ENCODE peak calls at places on chromosomes 16 and 17, in eight cellular contexts. One of them, this sample, is unnamed.
A peak's percentile ranks its signal among the peaks of the same experiment; 100 is the strongest.

GRCh38 chr16:81723098-81723723 is 55.9 kb upstream of the PLCG2 start:
- DNase-seq in body of pancreas: peak; percentile 70
- DNase-seq in uterus: peak; percentile 50
- DNase-seq in HCT116: peak; percentile 92
- DNase-seq in A549: peak; percentile 89
- DNase-seq in stomach: no peak
- DNase-seq in H54: peak; percentile 77
- DNase-seq in ovary: no peak
- DNase-seq in this sample: peak; percentile 75

GRCh38 chr17:12047977-12048376 is 27.3 kb downstream of the MAP2K4 start:
- DNase-seq in body of pancreas: no peak
- DNase-seq in stomach: no peak
- DNase-seq in uterus: no peak
- DNase-seq in H54: no peak
- DNase-seq in A549: no peak
- DNase-seq in HCT116: no peak
- DNase-seq in ovary: no peak
- DNase-seq in this sample: peak; percentile 47

GRCh38 chr17:42441717-42442565 is 16.7 kb upstream of the ATP6V0A1 start:
- DNase-seq in ovary: no peak
- DNase-seq in H54: no peak
- DNase-seq in A549: no peak
- DNase-seq in uterus: no peak
- DNase-seq in HCT116: no peak
- DNase-seq in body of pancreas: no peak
- DNase-seq in stomach: no peak
- DNase-seq in this sample: no peak

GRCh38 chr17:67431210-67432015 is 54.3 kb downstream of the PITPNC1 start:
- DNase-seq in uterus: no peak
- DNase-seq in HCT116: peak; percentile 76
- DNase-seq in H54: peak; percentile 74
- DNase-seq in stomach: no peak
- DNase-seq in ovary: no peak
- DNase-seq in A549: peak; percentile 45
- DNase-seq in body of pancreas: no peak
- DNase-seq in this sample: peak; percentile 19

GRCh38 chr17:6531575-6531974 is 24.8 kb downstream of the PITPNM3 start:
- DNase-seq in A549: no peak
- DNase-seq in ovary: no peak
- DNase-seq in body of pancreas: no peak
- DNase-seq in uterus: no peak
- DNase-seq in H54: no peak
- DNase-seq in stomach: no peak
- DNase-seq in HCT116: no peak
- DNase-seq in this sample: no peak

GRCh38 chr17:38565853-38566665 is 39.7 kb downstream of the SRCIN1 start:
- DNase-seq in H54: no peak
- DNase-seq in HCT116: no peak
- DNase-seq in ovary: no peak
- DNase-seq in stomach: no peak
- DNase-seq in body of pancreas: no peak
- DNase-seq in uterus: no peak
- DNase-seq in A549: no peak
- DNase-seq in this sample: no peak

GRCh38 chr17:12744298-12744697 is 45.0 kb upstream of the ARHGAP44 start:
- DNase-seq in body of pancreas: no peak
- DNase-seq in HCT116: no peak
- DNase-seq in A549: no peak
- DNase-seq in stomach: no peak
- DNase-seq in ovary: no peak
- DNase-seq in H54: no peak
- DNase-seq in uterus: no peak
- DNase-seq in this sample: no peak

GRCh38 chr16:11208916-11209665 is 46.9 kb downstream of the SOCS1 start:
- DNase-seq in ovary: no peak
- DNase-seq in HCT116: no peak
- DNase-seq in stomach: no peak
- DNase-seq in H54: no peak
- DNase-seq in body of pancreas: peak; percentile 20
- DNase-seq in uterus: no peak
- DNase-seq in A549: no peak
- DNase-seq in this sample: no peak

GRCh38 chr17:17696075-17696474 is 14.8 kb downstream of the RAI1 start:
- DNase-seq in body of pancreas: no peak
- DNase-seq in HCT116: no peak
- DNase-seq in uterus: no peak
- DNase-seq in A549: no peak
- DNase-seq in ovary: no peak
- DNase-seq in H54: no peak
- DNase-seq in stomach: no peak
- DNase-seq in this sample: no peak

GRCh38 chr17:50072925-50073324 is 17.0 kb downstream of the ITGA3 start:
- DNase-seq in uterus: no peak
- DNase-seq in A549: no peak
- DNase-seq in HCT116: no peak
- DNase-seq in ovary: no peak
- DNase-seq in H54: no peak
- DNase-seq in body of pancreas: no peak
- DNase-seq in stomach: no peak
- DNase-seq in this sample: no peak

GRCh38 chr16:30010817-30011504 is at the start of gene DOC2A:
- DNase-seq in uterus: no peak
- DNase-seq in A549: no peak
- DNase-seq in HCT116: no peak
- DNase-seq in stomach: no peak
- DNase-seq in H54: no peak
- DNase-seq in body of pancreas: no peak
- DNase-seq in ovary: peak; percentile 57
- DNase-seq in this sample: no peak

GRCh38 chr16:88570691-88571092 is 489 bp downstream of the ZC3H18 start:
- DNase-seq in A549: no peak
- DNase-seq in stomach: no peak
- DNase-seq in HCT116: no peak
- DNase-seq in uterus: no peak
- DNase-seq in body of pancreas: no peak
- DNase-seq in ovary: no peak
- DNase-seq in H54: peak; percentile 52
- DNase-seq in this sample: peak; percentile 64

GRCh38 chr17:57803026-57803425 is 46.8 kb downstream of the MRPS23 start:
- DNase-seq in A549: no peak
- DNase-seq in uterus: no peak
- DNase-seq in ovary: no peak
- DNase-seq in HCT116: no peak
- DNase-seq in stomach: no peak
- DNase-seq in H54: no peak
- DNase-seq in body of pancreas: no peak
- DNase-seq in this sample: no peak

GRCh38 chr17:28252436-28252835 is 66.6 kb upstream of the TMEM97 start:
- DNase-seq in uterus: no peak
- DNase-seq in HCT116: no peak
- DNase-seq in body of pancreas: no peak
- DNase-seq in H54: peak; percentile 44
- DNase-seq in stomach: no peak
- DNase-seq in A549: no peak
- DNase-seq in ovary: no peak
- DNase-seq in this sample: no peak

GRCh38 chr16:14354561-14355351 is 275.3 kb downstream of the PARN start:
- DNase-seq in stomach: no peak
- DNase-seq in A549: no peak
- DNase-seq in HCT116: no peak
- DNase-seq in H54: no peak
- DNase-seq in ovary: no peak
- DNase-seq in body of pancreas: peak; percentile 24
- DNase-seq in uterus: no peak
- DNase-seq in this sample: no peak

GRCh38 chr17:6843241-6843890 is 11.8 kb upstream of the TEKT1 start:
- DNase-seq in body of pancreas: no peak
- DNase-seq in stomach: no peak
- DNase-seq in ovary: no peak
- DNase-seq in uterus: no peak
- DNase-seq in A549: no peak
- DNase-seq in H54: no peak
- DNase-seq in HCT116: peak; percentile 48
- DNase-seq in this sample: peak; percentile 51

GRCh38 chr17:72763981-72764380 is 328.5 kb downstream of the SLC39A11 start:
- DNase-seq in body of pancreas: no peak
- DNase-seq in stomach: no peak
- DNase-seq in ovary: no peak
- DNase-seq in H54: no peak
- DNase-seq in A549: no peak
- DNase-seq in uterus: no peak
- DNase-seq in HCT116: no peak
- DNase-seq in this sample: no peak

GRCh38 chr16:2499890-2500633 is 13.7 kb upstream of the ATP6V0C start:
- DNase-seq in body of pancreas: no peak
- DNase-seq in stomach: no peak
- DNase-seq in uterus: no peak
- DNase-seq in A549: no peak
- DNase-seq in H54: no peak
- DNase-seq in ovary: no peak
- DNase-seq in HCT116: no peak
- DNase-seq in this sample: no peak

GRCh38 chr16:88116121-88116900 is 165.1 kb downstream of the BANP start:
- DNase-seq in stomach: no peak
- DNase-seq in body of pancreas: no peak
- DNase-seq in A549: no peak
- DNase-seq in uterus: no peak
- DNase-seq in ovary: no peak
- DNase-seq in HCT116: no peak
- DNase-seq in H54: no peak
- DNase-seq in this sample: no peak

GRCh38 chr17:57605734-57606105 is 139.4 kb downstream of the CCDC182 start:
- DNase-seq in uterus: no peak
- DNase-seq in A549: no peak
- DNase-seq in body of pancreas: no peak
- DNase-seq in stomach: no peak
- DNase-seq in ovary: no peak
- DNase-seq in HCT116: no peak
- DNase-seq in H54: no peak
- DNase-seq in this sample: no peak

GRCh38 chr17:5583426-5584382 is 605 bp downstream of the NLRP1 start:
- DNase-seq in uterus: peak; percentile 34
- DNase-seq in A549: no peak
- DNase-seq in body of pancreas: peak; percentile 9
- DNase-seq in HCT116: no peak
- DNase-seq in ovary: no peak
- DNase-seq in stomach: no peak
- DNase-seq in H54: no peak
- DNase-seq in this sample: no peak

GRCh38 chr17:82235775-82236141 is 6.9 kb downstream of the SLC16A3 start:
- DNase-seq in A549: no peak
- DNase-seq in body of pancreas: peak; percentile 22
- DNase-seq in uterus: no peak
- DNase-seq in ovary: peak; percentile 71
- DNase-seq in stomach: no peak
- DNase-seq in H54: no peak
- DNase-seq in HCT116: no peak
- DNase-seq in this sample: no peak
- TF ChIP-seq POLR2A in A549: no peak
- TF ChIP-seq POLR2A in body of pancreas: no peak
- TF ChIP-seq POLR2A in uterus: no peak
- TF ChIP-seq POLR2A in ovary: no peak
- TF ChIP-seq POLR2A in stomach: no peak
- TF ChIP-seq POLR2A in H54: no peak
- TF ChIP-seq POLR2A in HCT116: no peak
- TF ChIP-seq POLR2A in this sample: no peak

GRCh38 chr17:15777717-15778116 is 45.6 kb downstream of the TBC1D26 start:
- DNase-seq in ovary: no peak
- DNase-seq in A549: no peak
- DNase-seq in H54: no peak
- DNase-seq in HCT116: no peak
- DNase-seq in body of pancreas: no peak
- DNase-seq in stomach: no peak
- DNase-seq in uterus: no peak
- DNase-seq in this sample: no peak

GRCh38 chr17:15780188-15780587 is 48.1 kb downstream of the TBC1D26 start:
- DNase-seq in A549: no peak
- DNase-seq in ovary: no peak
- DNase-seq in stomach: no peak
- DNase-seq in HCT116: no peak
- DNase-seq in H54: no peak
- DNase-seq in body of pancreas: no peak
- DNase-seq in uterus: no peak
- DNase-seq in this sample: no peak

GRCh38 chr17:15779119-15779518 is 47.0 kb downstream of the TBC1D26 start:
- DNase-seq in stomach: no peak
- DNase-seq in H54: no peak
- DNase-seq in body of pancreas: no peak
- DNase-seq in A549: no peak
- DNase-seq in uterus: no peak
- DNase-seq in ovary: no peak
- DNase-seq in HCT116: no peak
- DNase-seq in this sample: no peak

GRCh38 chr17:15777297-15777696 is 45.2 kb downstream of the TBC1D26 start:
- DNase-seq in uterus: no peak
- DNase-seq in stomach: no peak
- DNase-seq in ovary: no peak
- DNase-seq in A549: no peak
- DNase-seq in body of pancreas: no peak
- DNase-seq in H54: no peak
- DNase-seq in HCT116: no peak
- DNase-seq in this sample: no peak

DNA sequence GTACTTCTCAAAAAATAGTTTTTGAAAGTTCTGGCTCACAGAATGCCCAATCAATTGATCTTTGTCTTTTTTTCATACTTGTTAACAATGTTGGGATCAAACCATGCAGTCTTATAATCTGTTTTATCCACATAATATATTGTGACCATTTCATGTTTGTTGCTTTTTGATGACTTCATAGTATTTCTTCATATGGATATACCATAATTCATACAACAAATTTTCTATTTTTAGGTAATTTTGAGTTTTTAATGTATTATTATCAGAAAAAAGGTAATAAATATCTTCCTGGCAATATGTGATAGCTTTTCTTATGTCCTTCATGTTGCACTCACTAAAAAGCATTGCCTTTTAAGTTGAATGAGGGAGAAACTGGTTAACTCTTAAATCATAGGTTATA is 44.8 kb downstream of the TBC1D26 start:
- DNase-seq in body of pancreas: no peak
- DNase-seq in H54: no peak
- DNase-seq in HCT116: no peak
- DNase-seq in stomach: no peak
- DNase-seq in ovary: no peak
- DNase-seq in uterus: no peak
- DNase-seq in A549: no peak
- DNase-seq in this sample: no peak
- TF ChIP-seq POLR2A in body of pancreas: no peak
- TF ChIP-seq POLR2A in H54: no peak
- TF ChIP-seq POLR2A in HCT116: no peak
- TF ChIP-seq POLR2A in stomach: no peak
- TF ChIP-seq POLR2A in ovary: no peak
- TF ChIP-seq POLR2A in uterus: no peak
- TF ChIP-seq POLR2A in A549: no peak
- TF ChIP-seq POLR2A in this sample: no peak

GRCh38 chr17:48107137-48108055 is at the start of gene SNX11:
- DNase-seq in H54: peak; percentile 90
- DNase-seq in body of pancreas: peak; percentile 94
- DNase-seq in HCT116: peak; percentile 85
- DNase-seq in stomach: peak; percentile 93
- DNase-seq in uterus: peak; percentile 86
- DNase-seq in ovary: peak; percentile 88
- DNase-seq in A549: peak; percentile 93
- DNase-seq in this sample: peak; percentile 89
- TF ChIP-seq POLR2A in H54: peak; percentile 78
- TF ChIP-seq POLR2A in body of pancreas: peak; percentile 78
- TF ChIP-seq POLR2A in HCT116: peak; percentile 67
- TF ChIP-seq POLR2A in stomach: no peak
- TF ChIP-seq POLR2A in uterus: peak; percentile 22
- TF ChIP-seq POLR2A in ovary: no peak
- TF ChIP-seq POLR2A in A549: peak; percentile 78
- TF ChIP-seq POLR2A in this sample: peak; percentile 76

GRCh38 chr17:3659541-3660111 is 8.8 kb downstream of the TAX1BP3 start:
- DNase-seq in HCT116: no peak
- DNase-seq in A549: peak; percentile 80
- DNase-seq in H54: peak; percentile 93
- DNase-seq in stomach: peak; percentile 76
- DNase-seq in body of pancreas: peak; percentile 72
- DNase-seq in ovary: peak; percentile 88
- DNase-seq in uterus: peak; percentile 84
- DNase-seq in this sample: no peak
- TF ChIP-seq POLR2A in HCT116: no peak
- TF ChIP-seq POLR2A in A549: no peak
- TF ChIP-seq POLR2A in H54: no peak
- TF ChIP-seq POLR2A in stomach: no peak
- TF ChIP-seq POLR2A in body of pancreas: peak; percentile 8
- TF ChIP-seq POLR2A in ovary: no peak
- TF ChIP-seq POLR2A in uterus: no peak
- TF ChIP-seq POLR2A in this sample: no peak